ENCODE peak calls at places on chromosomes 4 and X, in ten cellular contexts. One of them, this sample, is unnamed.

GRCh38 chr4:1196421-1197183 is 24.2 kb upstream of the SPON2 start:
- DNase-seq in K562: no peak
- DNase-seq in mesenchymal stem cell: no peak
- DNase-seq in GM23248: no peak
- DNase-seq in fibroblast of lung: no peak
- DNase-seq in keratinocyte: no peak
- DNase-seq in GM12878: no peak
- DNase-seq in astrocyte: no peak
- DNase-seq in H9: no peak
- DNase-seq in PC-9: no peak
- DNase-seq in this sample: no peak

GRCh38 chr4:110157580-110157979 is 40.8 kb downstream of the ELOVL6 start:
- DNase-seq in K562: no peak
- DNase-seq in mesenchymal stem cell: no peak
- DNase-seq in GM23248: no peak
- DNase-seq in fibroblast of lung: no peak
- DNase-seq in keratinocyte: no peak
- DNase-seq in GM12878: no peak
- DNase-seq in astrocyte: no peak
- DNase-seq in H9: no peak
- DNase-seq in PC-9: peak; percentile 38
- DNase-seq in this sample: no peak

GRCh38 chr4:186942745-186943606 is 219.3 kb upstream of the FAT1 start:
- DNase-seq in K562: no peak
- DNase-seq in mesenchymal stem cell: peak; percentile 73
- DNase-seq in GM23248: peak; percentile 36
- DNase-seq in fibroblast of lung: peak; percentile 73
- DNase-seq in keratinocyte: no peak
- DNase-seq in GM12878: no peak
- DNase-seq in astrocyte: no peak
- DNase-seq in H9: no peak
- DNase-seq in PC-9: no peak
- DNase-seq in this sample: no peak

GRCh38 chrX:15816453-15816838 is 26.2 kb downstream of the ZRSR2 start:
- DNase-seq in K562: no peak
- DNase-seq in mesenchymal stem cell: peak; percentile 19
- DNase-seq in GM23248: peak; percentile 5
- DNase-seq in fibroblast of lung: peak; percentile 21
- DNase-seq in keratinocyte: no peak
- DNase-seq in GM12878: no peak
- DNase-seq in astrocyte: no peak
- DNase-seq in H9: no peak
- DNase-seq in PC-9: no peak
- DNase-seq in this sample: no peak

GRCh38 chrX:24515447-24515846 is 50.4 kb downstream of the PDK3 start:
- DNase-seq in K562: peak; percentile 6
- DNase-seq in mesenchymal stem cell: peak; percentile 2
- DNase-seq in GM23248: no peak
- DNase-seq in fibroblast of lung: peak; percentile 38
- DNase-seq in keratinocyte: no peak
- DNase-seq in GM12878: no peak
- DNase-seq in astrocyte: no peak
- DNase-seq in H9: no peak
- DNase-seq in PC-9: no peak
- DNase-seq in this sample: no peak

GRCh38 chrX:37834937-37835336 is 12.4 kb downstream of the DYNLT3 start:
- DNase-seq in K562: no peak
- DNase-seq in mesenchymal stem cell: no peak
- DNase-seq in GM23248: no peak
- DNase-seq in fibroblast of lung: no peak
- DNase-seq in keratinocyte: no peak
- DNase-seq in GM12878: no peak
- DNase-seq in astrocyte: no peak
- DNase-seq in H9: no peak
- DNase-seq in PC-9: no peak
- DNase-seq in this sample: peak; percentile 36

GRCh38 chrX:5681159-5681558 is 547.5 kb downstream of the NLGN4X start:
- DNase-seq in K562: peak; percentile 0
- DNase-seq in mesenchymal stem cell: no peak
- DNase-seq in GM23248: no peak
- DNase-seq in fibroblast of lung: no peak
- DNase-seq in keratinocyte: no peak
- DNase-seq in GM12878: no peak
- DNase-seq in astrocyte: peak; percentile 25
- DNase-seq in H9: no peak
- DNase-seq in PC-9: no peak
- DNase-seq in this sample: peak; percentile 9

GRCh38 chr4:111847256-111848108 is 297.8 kb upstream of the FAM241A start:
- DNase-seq in K562: no peak
- DNase-seq in mesenchymal stem cell: peak; percentile 75
- DNase-seq in GM23248: peak; percentile 18
- DNase-seq in fibroblast of lung: peak; percentile 0
- DNase-seq in keratinocyte: no peak
- DNase-seq in GM12878: no peak
- DNase-seq in astrocyte: no peak
- DNase-seq in H9: no peak
- DNase-seq in PC-9: no peak
- DNase-seq in this sample: peak; percentile 17

GRCh38 chr4:53844133-53844532 is 220.3 kb downstream of the CHIC2 start:
- DNase-seq in K562: no peak
- DNase-seq in mesenchymal stem cell: no peak
- DNase-seq in GM23248: no peak
- DNase-seq in fibroblast of lung: no peak
- DNase-seq in keratinocyte: no peak
- DNase-seq in GM12878: no peak
- DNase-seq in astrocyte: no peak
- DNase-seq in H9: no peak
- DNase-seq in PC-9: no peak
- DNase-seq in this sample: no peak

GRCh38 chrX:134388161-134389109 is 71.5 kb upstream of the HPRT1 start:
- DNase-seq in K562: no peak
- DNase-seq in mesenchymal stem cell: no peak
- DNase-seq in GM23248: no peak
- DNase-seq in fibroblast of lung: no peak
- DNase-seq in keratinocyte: no peak
- DNase-seq in GM12878: peak; percentile 43
- DNase-seq in astrocyte: no peak
- DNase-seq in H9: no peak
- DNase-seq in PC-9: no peak
- DNase-seq in this sample: no peak
- H3K4me2 ChIP-seq in K562: no peak overlapping the region
- H3K4me2 ChIP-seq in mesenchymal stem cell: no peak overlapping the region
- H3K4me2 ChIP-seq in GM23248: no peak overlapping the region
- H3K4me2 ChIP-seq in fibroblast of lung: no peak overlapping the region
- H3K4me2 ChIP-seq in keratinocyte: peak overlapping the region; percentile 30
- H3K4me2 ChIP-seq in GM12878: peak overlapping the region; percentile 34
- H3K4me2 ChIP-seq in astrocyte: no peak overlapping the region
- H3K4me2 ChIP-seq in H9: no peak overlapping the region
- H3K4me2 ChIP-seq in PC-9: no peak overlapping the region
- H3K4me2 ChIP-seq in this sample: no peak overlapping the region

DNA sequence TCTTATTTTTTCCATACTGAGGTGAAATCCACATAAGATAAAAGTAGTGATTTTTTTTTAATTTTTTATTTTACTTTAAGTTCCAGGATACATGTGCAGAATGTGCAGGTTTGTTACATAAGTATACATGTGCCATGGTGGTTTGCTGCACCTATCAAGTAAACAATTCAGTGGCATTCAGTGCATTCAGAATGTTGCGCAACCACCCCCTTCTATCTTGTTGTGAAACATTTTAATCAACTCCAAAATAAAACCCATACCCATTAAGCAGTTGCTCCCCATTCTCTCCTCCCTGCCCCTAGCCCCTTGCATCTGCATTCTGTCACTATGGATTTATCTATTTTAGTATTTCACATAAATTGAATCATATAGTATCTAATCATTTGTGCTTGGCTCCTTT is 121.2 kb downstream of the KLHL13 start:
- DNase-seq in K562: no peak
- DNase-seq in mesenchymal stem cell: no peak
- DNase-seq in GM23248: no peak
- DNase-seq in fibroblast of lung: no peak
- DNase-seq in keratinocyte: no peak
- DNase-seq in GM12878: no peak
- DNase-seq in astrocyte: no peak
- DNase-seq in H9: no peak
- DNase-seq in PC-9: no peak
- DNase-seq in this sample: no peak
- H3K27ac ChIP-seq in K562: no peak overlapping the region
- H3K27ac ChIP-seq in mesenchymal stem cell: no peak overlapping the region
- H3K27ac ChIP-seq in GM23248: no peak overlapping the region
- H3K27ac ChIP-seq in fibroblast of lung: no peak overlapping the region
- H3K27ac ChIP-seq in keratinocyte: no peak overlapping the region
- H3K27ac ChIP-seq in GM12878: no peak overlapping the region
- H3K27ac ChIP-seq in astrocyte: no peak overlapping the region
- H3K27ac ChIP-seq in H9: no peak overlapping the region
- H3K27ac ChIP-seq in PC-9: no peak overlapping the region
- H3K27ac ChIP-seq in this sample: no peak overlapping the region

DNA sequence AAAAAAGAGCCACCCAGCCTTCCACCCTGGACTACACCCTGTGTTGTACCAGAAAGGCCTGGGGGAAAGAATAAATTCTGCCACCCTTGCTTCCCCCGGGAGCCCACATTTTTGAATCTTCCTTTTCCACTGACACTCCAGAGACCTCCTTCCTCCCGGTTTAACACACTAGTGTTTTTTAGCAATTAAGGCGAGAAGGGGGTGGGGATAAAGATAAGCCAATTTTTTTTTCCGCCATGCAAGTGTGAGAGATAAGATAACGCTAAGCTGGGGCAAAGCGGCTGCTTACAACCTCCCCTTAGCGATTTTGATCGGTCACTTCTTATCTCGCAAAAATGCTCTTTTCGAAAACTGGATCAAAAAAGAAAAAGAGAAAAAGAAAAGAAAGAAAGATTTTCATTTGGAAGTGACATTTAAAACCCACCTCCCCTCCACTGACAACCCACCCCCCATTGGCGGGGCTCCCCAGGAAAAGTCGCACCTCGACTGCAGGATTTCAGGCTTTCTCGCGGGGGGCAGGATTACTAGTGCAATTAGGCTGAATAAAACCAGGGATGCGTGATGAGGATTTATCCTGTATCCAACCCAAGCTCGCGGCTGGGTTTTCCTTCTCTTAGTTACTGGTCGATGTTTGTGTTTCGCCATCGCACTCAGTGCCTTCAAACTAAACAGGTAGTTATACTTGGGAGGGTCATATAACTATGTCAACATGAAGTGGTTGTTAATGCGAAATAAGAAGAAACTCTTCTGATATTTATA is 6.0 kb upstream of the BCOR start:
- DNase-seq in K562: peak; percentile 67
- DNase-seq in mesenchymal stem cell: peak; percentile 20
- DNase-seq in GM23248: no peak
- DNase-seq in fibroblast of lung: no peak
- DNase-seq in keratinocyte: no peak
- DNase-seq in GM12878: no peak
- DNase-seq in astrocyte: no peak
- DNase-seq in H9: no peak
- DNase-seq in PC-9: no peak
- DNase-seq in this sample: no peak
- H3K4me1 ChIP-seq in K562: peaks cover 86% of the 10 kb centered on the region
- H3K4me1 ChIP-seq in mesenchymal stem cell: peaks cover 34% of the 10 kb centered on the region
- H3K4me1 ChIP-seq in GM23248: peaks cover 18% of the 10 kb centered on the region
- H3K4me1 ChIP-seq in fibroblast of lung: peaks cover 3% of the 10 kb centered on the region
- H3K4me1 ChIP-seq in keratinocyte: peaks cover 19% of the 10 kb centered on the region
- H3K4me1 ChIP-seq in GM12878: peaks cover 15% of the 10 kb centered on the region
- H3K4me1 ChIP-seq in astrocyte: peaks cover 30% of the 10 kb centered on the region
- H3K4me1 ChIP-seq in H9: peaks cover 11% of the 10 kb centered on the region
- H3K4me1 ChIP-seq in PC-9: peaks cover 8% of the 10 kb centered on the region
- H3K4me1 ChIP-seq in this sample: peaks cover 48% of the 10 kb centered on the region

GRCh38 chr4:107838763-107839162 is 14.0 kb downstream of the SGMS2 start:
- DNase-seq in K562: no peak
- DNase-seq in mesenchymal stem cell: no peak
- DNase-seq in GM23248: peak; percentile 57
- DNase-seq in fibroblast of lung: no peak
- DNase-seq in keratinocyte: no peak
- DNase-seq in GM12878: no peak
- DNase-seq in astrocyte: no peak
- DNase-seq in H9: no peak
- DNase-seq in PC-9: no peak
- DNase-seq in this sample: no peak
- H3K4me2 ChIP-seq in K562: no peak overlapping the region
- H3K4me2 ChIP-seq in mesenchymal stem cell: no peak overlapping the region
- H3K4me2 ChIP-seq in GM23248: peak overlapping the region; percentile 63
- H3K4me2 ChIP-seq in fibroblast of lung: no peak overlapping the region
- H3K4me2 ChIP-seq in keratinocyte: no peak overlapping the region
- H3K4me2 ChIP-seq in GM12878: no peak overlapping the region
- H3K4me2 ChIP-seq in astrocyte: no peak overlapping the region
- H3K4me2 ChIP-seq in H9: no peak overlapping the region
- H3K4me2 ChIP-seq in PC-9: no peak overlapping the region
- H3K4me2 ChIP-seq in this sample: no peak overlapping the region

GRCh38 chr4:26178874-26179273 is 141.9 kb upstream of the RBPJ start:
- DNase-seq in K562: no peak
- DNase-seq in mesenchymal stem cell: no peak
- DNase-seq in GM23248: peak; percentile 51
- DNase-seq in fibroblast of lung: peak; percentile 65
- DNase-seq in keratinocyte: no peak
- DNase-seq in GM12878: no peak
- DNase-seq in astrocyte: no peak
- DNase-seq in H9: no peak
- DNase-seq in PC-9: no peak
- DNase-seq in this sample: no peak
- H3K27ac ChIP-seq in K562: no peak overlapping the region
- H3K27ac ChIP-seq in mesenchymal stem cell: no peak overlapping the region
- H3K27ac ChIP-seq in GM23248: no peak overlapping the region
- H3K27ac ChIP-seq in fibroblast of lung: peak overlapping the region; percentile 59
- H3K27ac ChIP-seq in keratinocyte: no peak overlapping the region
- H3K27ac ChIP-seq in GM12878: no peak overlapping the region
- H3K27ac ChIP-seq in astrocyte: no peak overlapping the region
- H3K27ac ChIP-seq in H9: no peak overlapping the region
- H3K27ac ChIP-seq in PC-9: no peak overlapping the region
- H3K27ac ChIP-seq in this sample: no peak overlapping the region

GRCh38 chr4:15681372-15682339 is at the start of gene FAM200B:
- DNase-seq in K562: peak; percentile 99
- DNase-seq in mesenchymal stem cell: peak; percentile 99
- DNase-seq in GM23248: peak; percentile 97
- DNase-seq in fibroblast of lung: peak; percentile 98
- DNase-seq in keratinocyte: peak; percentile 95
- DNase-seq in GM12878: peak; percentile 93
- DNase-seq in astrocyte: peak; percentile 93
- DNase-seq in H9: peak; percentile 100
- DNase-seq in PC-9: peak; percentile 93
- DNase-seq in this sample: peak; percentile 99
- H3K4me1 ChIP-seq in K562: peaks cover 4% of the 10 kb centered on the region
- H3K4me1 ChIP-seq in mesenchymal stem cell: no peaks in the 10 kb centered on the region
- H3K4me1 ChIP-seq in GM23248: peaks cover 44% of the 10 kb centered on the region
- H3K4me1 ChIP-seq in fibroblast of lung: peaks cover 15% of the 10 kb centered on the region
- H3K4me1 ChIP-seq in keratinocyte: peaks cover 49% of the 10 kb centered on the region
- H3K4me1 ChIP-seq in GM12878: peaks cover 9% of the 10 kb centered on the region
- H3K4me1 ChIP-seq in astrocyte: peaks cover 25% of the 10 kb centered on the region
- H3K4me1 ChIP-seq in H9: peaks cover 13% of the 10 kb centered on the region
- H3K4me1 ChIP-seq in PC-9: peaks cover 47% of the 10 kb centered on the region
- H3K4me1 ChIP-seq in this sample: peaks cover 50% of the 10 kb centered on the region

GRCh38 chrX:41236629-41237028 is 97.3 kb upstream of the DDX3X start:
- DNase-seq in K562: no peak
- DNase-seq in mesenchymal stem cell: peak; percentile 19
- DNase-seq in GM23248: no peak
- DNase-seq in fibroblast of lung: no peak
- DNase-seq in keratinocyte: no peak
- DNase-seq in GM12878: peak; percentile 64
- DNase-seq in astrocyte: no peak
- DNase-seq in H9: no peak
- DNase-seq in PC-9: no peak
- DNase-seq in this sample: no peak
- H3K4me2 ChIP-seq in K562: no peak overlapping the region
- H3K4me2 ChIP-seq in mesenchymal stem cell: no peak overlapping the region
- H3K4me2 ChIP-seq in GM23248: no peak overlapping the region
- H3K4me2 ChIP-seq in fibroblast of lung: no peak overlapping the region
- H3K4me2 ChIP-seq in keratinocyte: no peak overlapping the region
- H3K4me2 ChIP-seq in GM12878: peak overlapping the region; percentile 62
- H3K4me2 ChIP-seq in astrocyte: no peak overlapping the region
- H3K4me2 ChIP-seq in H9: no peak overlapping the region
- H3K4me2 ChIP-seq in PC-9: no peak overlapping the region
- H3K4me2 ChIP-seq in this sample: no peak overlapping the region